ENCODE peak calls at places on chromosome 13, in six cellular contexts. Y, X, H, M, N and S are unnamed samples.

GRCh38 chr13:51804295-51805172 is 571 bp upstream of the DHRS12 start:
- DNase-seq in Y (no peak), X (no peak), H (no peak), M (peak; percentile 75), N (no peak), S (no peak)

GRCh38 chr13:59677966-59678814 is 485.5 kb downstream of the DIAPH3 start:
- DNase-seq in Y (no peak), X (peak; percentile 64), H (no peak), M (no peak), N (peak; percentile 70), S (peak; percentile 41)

GRCh38 chr13:31067416-31068118 is 94.1 kb downstream of the HSPH1 start:
- DNase-seq in Y (no peak), X (no peak), H (no peak), M (no peak), N (peak; percentile 69), S (peak; percentile 83)

GRCh38 chr13:48318014-48318713 is 14.6 kb downstream of the RB1 start:
- DNase-seq in Y (no peak), X (no peak), H (peak; percentile 38), M (peak; percentile 63), N (no peak), S (no peak)

GRCh38 chr13:26688286-26688685 is 72.3 kb downstream of the GPR12 start:
- DNase-seq in Y (no peak), X (no peak), H (no peak), M (no peak), N (no peak), S (no peak)

GRCh38 chr13:74187564-74187963 is 53.4 kb upstream of the KLF12 start:
- DNase-seq in Y (no peak), X (peak; percentile 28), H (no peak), M (no peak), N (peak; percentile 67), S (peak; percentile 84)

GRCh38 chr13:33070713-33071112 is 54.5 kb downstream of the KL start:
- DNase-seq in Y (no peak), X (peak; percentile 52), H (no peak), M (no peak), N (no peak), S (peak; percentile 39)

GRCh38 chr13:24167666-24168391 is 7.3 kb downstream of the SPATA13 start:
- DNase-seq in Y (no peak), X (no peak), H (no peak), M (no peak), N (no peak), S (no peak)

GRCh38 chr13:59607780-59608233 is 555.9 kb downstream of the DIAPH3 start:
- DNase-seq in Y (no peak), X (peak; percentile 78), H (no peak), M (no peak), N (no peak), S (no peak)

GRCh38 chr13:32548837-32549236 is 10.2 kb upstream of the N4BP2L2 start:
- DNase-seq in Y (no peak), X (no peak), H (no peak), M (no peak), N (peak; percentile 20), S (no peak)

GRCh38 chr13:40220299-40220935 is 446.0 kb downstream of the FOXO1 start:
- DNase-seq in Y (no peak), X (no peak), H (no peak), M (no peak), N (peak; percentile 40), S (no peak)

GRCh38 chr13:20360835-20361412 is 128.8 kb upstream of the GJB6 start:
- DNase-seq in Y (no peak), X (no peak), H (no peak), M (no peak), N (peak; percentile 43), S (no peak)

GRCh38 chr13:31731923-31732322 is 7.4 kb upstream of the RXFP2 start:
- DNase-seq in Y (no peak), X (no peak), H (no peak), M (no peak), N (peak; percentile 28), S (peak; percentile 54)

GRCh38 chr13:48156466-48156865 is 61.6 kb upstream of the MED4 start:
- DNase-seq in Y (no peak), X (peak; percentile 37), H (no peak), M (no peak), N (no peak), S (peak; percentile 15)

GRCh38 chr13:114151565-114152284 is 19.3 kb upstream of the RASA3 start:
- DNase-seq in Y (peak; percentile 70), X (no peak), H (no peak), M (no peak), N (no peak), S (peak; percentile 42)

GRCh38 chr13:111531505-111531904 is 211.1 kb downstream of the TEX29 start:
- DNase-seq in Y (no peak), X (no peak), H (no peak), M (peak; percentile 34), N (no peak), S (peak; percentile 10)

GRCh38 chr13:113670541-113670940 is 3.5 kb downstream of the GRK1 start:
- DNase-seq in Y (peak; percentile 61), X (no peak), H (peak; percentile 2), M (peak; percentile 25), N (no peak), S (no peak)